ENCODE peak calls at places on chromosomes 3 and 15, in five cellular contexts. G is stimulated activated CD4-positive, alpha-beta T cell treated with anti-CD3 and anti-CD28 coated beads, Interleukin-12 subunit alpha, Interleukin-12 subunit beta, amount 100 ng/mL, for 4 hours; B is sciatic nerve; L is retina; C is right cardiac atrium. Z is an unnamed sample.

GRCh38 chr3:117193390-117193789 is 483.8 kb downstream of the TUSC7 start:
- DNase-seq in L (no peak), G (no peak), C (no peak), B (no peak), Z (no peak)

GRCh38 chr15:71889385-71889784 is 79.0 kb downstream of the NR2E3 start:
- DNase-seq in B (no peak), C (no peak), L (no peak), G (no peak), Z (no peak)

GRCh38 chr3:89098964-89099585 is 8.3 kb upstream of the EPHA3 start:
- DNase-seq in C (peak; percentile 32), B (no peak), L (peak; percentile 62), G (peak; percentile 9), Z (peak; percentile 23)

GRCh38 chr3:190692256-190692655 is 170.2 kb downstream of the GMNC start:
- DNase-seq in C (no peak), B (no peak), L (no peak), G (no peak), Z (no peak)

GRCh38 chr3:183378951-183379350 is 49.5 kb downstream of the MCF2L2 start:
- DNase-seq in G (no peak), C (no peak), B (no peak), L (no peak), Z (no peak)

GRCh38 chr3:128343287-128344045 is 123.2 kb downstream of the DNAJB8 start:
- DNase-seq in C (no peak), B (no peak), G (no peak), L (no peak), Z (no peak)

GRCh38 chr3:188863999-188864406 is 307.8 kb upstream of the TPRG1 start:
- DNase-seq in L (no peak), C (no peak), G (no peak), B (no peak), Z (no peak)

GRCh38 chr3:141959921-141960554 is 83.6 kb downstream of the ATP1B3 start:
- DNase-seq in B (no peak), L (no peak), G (no peak), C (no peak), Z (no peak)

GRCh38 chr3:113260980-113261920 is 49.9 kb downstream of the BOC start:
- DNase-seq in L (no peak), B (no peak), C (no peak), G (no peak), Z (no peak)

Z was measured in progenitor cell of endocrine pancreas.